ENCODE peak calls at places on chromosomes 6 and 20, in seven cellular contexts. One of them, this sample, is unnamed.

GRCh38 chr20:48052492-48052870 is 267.2 kb upstream of the SULF2 start:
- DNase-seq in right cardiac atrium: no peak
- DNase-seq in EL: peak; percentile 52
- DNase-seq in breast epithelium: no peak
- DNase-seq in LNCaP clone FGC: no peak
- DNase-seq in activated T-cell treated with anti-CD3 and anti-CD28 coated beads, Interleukin-2, amount 50 U/mL, for 48 hours: no peak
- DNase-seq in CD8-positive, alpha-beta T cell: no peak
- DNase-seq in this sample: no peak

GRCh38 chr6:57033228-57033627 is 13.3 kb upstream of the KIAA1586 start:
- DNase-seq in right cardiac atrium: no peak
- DNase-seq in EL: no peak
- DNase-seq in breast epithelium: no peak
- DNase-seq in LNCaP clone FGC: no peak
- DNase-seq in activated T-cell treated with anti-CD3 and anti-CD28 coated beads, Interleukin-2, amount 50 U/mL, for 48 hours: no peak
- DNase-seq in CD8-positive, alpha-beta T cell: no peak
- DNase-seq in this sample: no peak

GRCh38 chr6:144411506-144412165 is 126.5 kb downstream of the UTRN start:
- DNase-seq in right cardiac atrium: no peak
- DNase-seq in EL: peak; percentile 18
- DNase-seq in breast epithelium: no peak
- DNase-seq in LNCaP clone FGC: peak; percentile 96
- DNase-seq in activated T-cell treated with anti-CD3 and anti-CD28 coated beads, Interleukin-2, amount 50 U/mL, for 48 hours: no peak
- DNase-seq in CD8-positive, alpha-beta T cell: no peak
- DNase-seq in this sample: no peak

GRCh38 chr6:48766349-48766748 is 655.4 kb upstream of the PTCHD4 start:
- DNase-seq in right cardiac atrium: no peak
- DNase-seq in EL: peak; percentile 67
- DNase-seq in breast epithelium: no peak
- DNase-seq in LNCaP clone FGC: no peak
- DNase-seq in activated T-cell treated with anti-CD3 and anti-CD28 coated beads, Interleukin-2, amount 50 U/mL, for 48 hours: no peak
- DNase-seq in CD8-positive, alpha-beta T cell: no peak
- DNase-seq in this sample: no peak

GRCh38 chr6:108752733-108753392 is 95.4 kb upstream of the ARMC2 start:
- DNase-seq in right cardiac atrium: no peak
- DNase-seq in EL: no peak
- DNase-seq in breast epithelium: no peak
- DNase-seq in LNCaP clone FGC: peak; percentile 89
- DNase-seq in activated T-cell treated with anti-CD3 and anti-CD28 coated beads, Interleukin-2, amount 50 U/mL, for 48 hours: no peak
- DNase-seq in CD8-positive, alpha-beta T cell: no peak
- DNase-seq in this sample: no peak

GRCh38 chr20:60136640-60137411 is 178.6 kb downstream of the CDH26 start:
- DNase-seq in right cardiac atrium: no peak
- DNase-seq in EL: no peak
- DNase-seq in breast epithelium: no peak
- DNase-seq in LNCaP clone FGC: no peak
- DNase-seq in activated T-cell treated with anti-CD3 and anti-CD28 coated beads, Interleukin-2, amount 50 U/mL, for 48 hours: no peak
- DNase-seq in CD8-positive, alpha-beta T cell: no peak
- DNase-seq in this sample: no peak

GRCh38 chr6:48144024-48144423 is 33.0 kb upstream of the PTCHD4 start:
- DNase-seq in right cardiac atrium: no peak
- DNase-seq in EL: no peak
- DNase-seq in breast epithelium: no peak
- DNase-seq in LNCaP clone FGC: no peak
- DNase-seq in activated T-cell treated with anti-CD3 and anti-CD28 coated beads, Interleukin-2, amount 50 U/mL, for 48 hours: no peak
- DNase-seq in CD8-positive, alpha-beta T cell: no peak
- DNase-seq in this sample: no peak

GRCh38 chr20:52937701-52938100 is 34.5 kb upstream of the TSHZ2 start:
- DNase-seq in right cardiac atrium: no peak
- DNase-seq in EL: no peak
- DNase-seq in breast epithelium: no peak
- DNase-seq in LNCaP clone FGC: no peak
- DNase-seq in activated T-cell treated with anti-CD3 and anti-CD28 coated beads, Interleukin-2, amount 50 U/mL, for 48 hours: no peak
- DNase-seq in CD8-positive, alpha-beta T cell: no peak
- DNase-seq in this sample: no peak

GRCh38 chr6:33313709-33314514 is at the start of gene TAPBP:
- DNase-seq in right cardiac atrium: peak; percentile 59
- DNase-seq in EL: peak; percentile 79
- DNase-seq in breast epithelium: peak; percentile 62
- DNase-seq in LNCaP clone FGC: no peak
- DNase-seq in activated T-cell treated with anti-CD3 and anti-CD28 coated beads, Interleukin-2, amount 50 U/mL, for 48 hours: peak; percentile 89
- DNase-seq in CD8-positive, alpha-beta T cell: peak; percentile 84
- DNase-seq in this sample: peak; percentile 73

GRCh38 chr6:106149472-106150069 is 63.4 kb downstream of the PRDM1 start:
- DNase-seq in right cardiac atrium: no peak
- DNase-seq in EL: no peak
- DNase-seq in breast epithelium: no peak
- DNase-seq in LNCaP clone FGC: no peak
- DNase-seq in activated T-cell treated with anti-CD3 and anti-CD28 coated beads, Interleukin-2, amount 50 U/mL, for 48 hours: no peak
- DNase-seq in CD8-positive, alpha-beta T cell: no peak
- DNase-seq in this sample: no peak

GRCh38 chr6:1856381-1856780 is 246.7 kb downstream of the FOXC1 start:
- DNase-seq in right cardiac atrium: peak; percentile 32
- DNase-seq in EL: peak; percentile 39
- DNase-seq in breast epithelium: no peak
- DNase-seq in LNCaP clone FGC: peak; percentile 78
- DNase-seq in activated T-cell treated with anti-CD3 and anti-CD28 coated beads, Interleukin-2, amount 50 U/mL, for 48 hours: no peak
- DNase-seq in CD8-positive, alpha-beta T cell: no peak
- DNase-seq in this sample: no peak

GRCh38 chr20:3222635-3223600 is 13.6 kb downstream of the ITPA start:
- DNase-seq in right cardiac atrium: no peak
- DNase-seq in EL: no peak
- DNase-seq in breast epithelium: peak; percentile 39
- DNase-seq in LNCaP clone FGC: peak; percentile 67
- DNase-seq in activated T-cell treated with anti-CD3 and anti-CD28 coated beads, Interleukin-2, amount 50 U/mL, for 48 hours: peak; percentile 39
- DNase-seq in CD8-positive, alpha-beta T cell: peak; percentile 56
- DNase-seq in this sample: peak; percentile 79

GRCh38 chr6:133447924-133448323 is 206.8 kb downstream of the EYA4 start:
- DNase-seq in right cardiac atrium: peak; percentile 24
- DNase-seq in EL: no peak
- DNase-seq in breast epithelium: no peak
- DNase-seq in LNCaP clone FGC: no peak
- DNase-seq in activated T-cell treated with anti-CD3 and anti-CD28 coated beads, Interleukin-2, amount 50 U/mL, for 48 hours: no peak
- DNase-seq in CD8-positive, alpha-beta T cell: no peak
- DNase-seq in this sample: no peak